ENCODE peak calls at places on chromosome 22, in ten cellular contexts. C, F, Y, U, R, E, Z, M, K and L are unnamed samples.

GRCh38 chr22:39170825-39171622 is 18.5 kb upstream of the CBX7 start:
- DNase-seq in E (peak), Y (peak), M (peak), C (peak), F (peak), K (peak), Z (peak), R (peak), U (peak), L (no peak)

GRCh38 chr22:28958611-28959010 is 75.2 kb downstream of the ZNRF3 start:
- DNase-seq in K (no peak), U (no peak), C (no peak), Z (no peak), F (no peak), Y (peak), E (no peak), R (no peak), M (no peak), L (no peak)

GRCh38 chr22:42326786-42327185 is 56.3 kb upstream of the TCF20 start:
- DNase-seq in F (no peak), C (no peak), U (no peak), Y (no peak), K (no peak), M (no peak), E (no peak), Z (no peak), R (no peak), L (no peak)

GRCh38 chr22:30436196-30436595 is 10.6 kb downstream of the MTFP1 start:
- DNase-seq in E (no peak), C (no peak), M (no peak), F (no peak), U (no peak), K (no peak), Z (no peak), R (no peak), Y (no peak), L (no peak)

GRCh38 chr22:27726726-27727449 is 74.7 kb downstream of the MN1 start:
- DNase-seq in R (no peak), C (no peak), E (peak), M (no peak), K (peak), U (no peak), Z (peak), Y (no peak), F (peak), L (peak)

GRCh38 chr22:38271927-38272372 is 860 bp downstream of the TMEM184B start:
- DNase-seq in F (no peak), Y (no peak), R (no peak), Z (no peak), K (no peak), M (no peak), C (no peak), U (no peak), E (peak), L (no peak)

GRCh38 chr22:41578818-41579217 is 10.8 kb downstream of the PMM1 start:
- DNase-seq in K (no peak), Y (no peak), R (peak), F (no peak), U (no peak), C (no peak), E (no peak), M (no peak), Z (no peak), L (no peak)

GRCh38 chr22:46661221-46661851 is 41.1 kb downstream of the GRAMD4 start:
- DNase-seq in E (no peak), Y (peak), K (peak), M (no peak), U (no peak), R (no peak), C (no peak), F (no peak), Z (peak), L (peak)

GRCh38 chr22:37764622-37765021 is 43.1 kb upstream of the GCAT start:
- DNase-seq in M (no peak), U (no peak), Z (no peak), R (no peak), E (no peak), K (no peak), Y (no peak), C (no peak), F (no peak), L (no peak)

GRCh38 chr22:37827056-37827455 is 3.9 kb downstream of the GALR3 start:
- DNase-seq in R (peak), C (no peak), Z (no peak), F (no peak), E (no peak), K (no peak), Y (no peak), M (no peak), U (peak), L (no peak)

GRCh38 chr22:42434283-42434682 is 2.1 kb upstream of the NFAM1 start:
- DNase-seq in Z (no peak), R (no peak), U (no peak), E (no peak), C (no peak), M (no peak), F (no peak), K (no peak), Y (no peak), L (no peak)

GRCh38 chr22:46373838-46374662 is 38.5 kb downstream of the TRMU start:
- DNase-seq in F (no peak), M (peak), Z (no peak), U (no peak), R (no peak), Y (no peak), E (no peak), K (no peak), C (no peak), L (no peak)

GRCh38 chr22:33766056-33766455 is 154.2 kb downstream of the LARGE1 start:
- DNase-seq in M (no peak), Z (no peak), Y (no peak), U (no peak), K (no peak), E (no peak), F (no peak), C (no peak), R (no peak), L (no peak)

GRCh38 chr22:36471341-36471821 is 10.1 kb downstream of the TXN2 start:
- DNase-seq in U (no peak), Z (peak), M (no peak), K (no peak), C (no peak), Y (no peak), R (no peak), E (no peak), F (no peak), L (no peak)

GRCh38 chr22:41178425-41178975 is 26.6 kb upstream of the L3MBTL2 start:
- DNase-seq in E (no peak), Z (no peak), K (no peak), M (no peak), Y (no peak), U (peak), R (peak), C (no peak), F (no peak), L (no peak)

GRCh38 chr22:50445880-50446707 is 28.7 kb downstream of the SBF1 start:
- DNase-seq in Y (no peak), F (no peak), U (no peak), M (no peak), R (no peak), E (no peak), K (no peak), C (no peak), Z (no peak), L (no peak)

GRCh38 chr22:30859714-30860095 is 108.9 kb downstream of the MORC2 start:
- DNase-seq in E (peak), M (no peak), Z (no peak), K (no peak), C (no peak), F (peak), Y (no peak), U (no peak), R (no peak), L (no peak)

GRCh38 chr22:48824673-48825651 is 1002.7 kb downstream of the BRD1 start:
- DNase-seq in Z (no peak), C (no peak), F (no peak), R (peak), E (no peak), Y (no peak), K (no peak), M (no peak), U (no peak), L (no peak)

GRCh38 chr22:25362215-25362882 is 142.9 kb downstream of the CRYBB2 start:
- DNase-seq in C (peak), U (peak), K (peak), Z (peak), M (peak), Y (peak), R (peak), F (peak), E (peak), L (no peak)

GRCh38 chr22:40560551-40560950 is 76.0 kb downstream of the MRTFA start:
- DNase-seq in C (no peak), Y (no peak), R (no peak), K (no peak), F (peak), M (no peak), Z (peak), E (no peak), U (no peak), L (no peak)

GRCh38 chr22:19717181-19717580 is 2.9 kb downstream of the SEPTIN5 start:
- DNase-seq in R (no peak), E (no peak), F (no peak), U (no peak), K (no peak), Y (no peak), M (no peak), Z (no peak), C (no peak), L (no peak)

GRCh38 chr22:49261616-49262015 is 566.1 kb downstream of the BRD1 start:
- DNase-seq in C (no peak), F (no peak), K (no peak), R (peak), E (no peak), Y (no peak), Z (no peak), M (no peak), U (no peak), L (no peak)

GRCh38 chr22:44567846-44568493 is 69.9 kb upstream of the RTL6 start:
- DNase-seq in R (peak), C (peak), E (no peak), M (no peak), F (no peak), K (peak), Y (peak), U (no peak), Z (peak), L (no peak)

GRCh38 chr22:22992474-22992873 is 77.8 kb upstream of the GNAZ start:
- DNase-seq in R (no peak), M (no peak), Z (no peak), Y (no peak), F (no peak), C (no peak), K (no peak), E (no peak), U (no peak), L (no peak)

GRCh38 chr22:36584666-36585065 is 55.7 kb upstream of the EIF3D start:
- DNase-seq in E (no peak), R (peak), K (no peak), M (no peak), F (no peak), Z (no peak), Y (no peak), U (no peak), C (no peak), L (no peak)

GRCh38 chr22:48531108-48531507 is 1296.6 kb downstream of the BRD1 start:
- DNase-seq in U (no peak), M (no peak), K (no peak), F (no peak), R (no peak), E (no peak), C (no peak), Y (no peak), Z (no peak), L (no peak)